ENCODE peak calls at places on chromosomes 3 and 15, in ten cellular contexts. W, C, Q, P, Y, A, B, H, S and K are unnamed samples.

GRCh38 chr3:10283638-10284037 is 9.1 kb downstream of the GHRL start:
- DNase-seq in W (no peak), C (peak; percentile 88), Q (no peak), P (no peak), Y (no peak), A (no peak), B (no peak), H (no peak), S (no peak), K (no peak)

GRCh38 chr3:50575372-50575771 is 6.0 kb downstream of the HEMK1 start:
- DNase-seq in W (no peak), C (no peak), Q (no peak), P (no peak), Y (no peak), A (peak; percentile 42), B (no peak), H (no peak), S (no peak), K (no peak)

GRCh38 chr3:197186887-197187588 is 111.4 kb downstream of the DLG1 start:
- DNase-seq in W (no peak), C (peak; percentile 43), Q (no peak), P (no peak), Y (peak; percentile 62), A (peak; percentile 76), B (no peak), H (peak; percentile 17), S (peak; percentile 20), K (no peak)

GRCh38 chr3:10234526-10235230 is 13.6 kb upstream of the TATDN2 start:
- DNase-seq in W (no peak), C (no peak), Q (no peak), P (no peak), Y (no peak), A (no peak), B (no peak), H (no peak), S (no peak), K (no peak)

GRCh38 chr3:105355355-105356063 is 11.2 kb upstream of the ALCAM start:
- DNase-seq in W (no peak), C (no peak), Q (no peak), P (no peak), Y (no peak), A (peak; percentile 34), B (no peak), H (no peak), S (no peak), K (no peak)

GRCh38 chr3:62233065-62233464 is 140.3 kb downstream of the FEZF2 start:
- DNase-seq in W (no peak), C (no peak), Q (no peak), P (no peak), Y (peak; percentile 1), A (no peak), B (no peak), H (no peak), S (no peak), K (no peak)

GRCh38 chr3:94303897-94304296 is 241.0 kb downstream of the NSUN3 start:
- DNase-seq in W (no peak), C (no peak), Q (no peak), P (no peak), Y (no peak), A (no peak), B (no peak), H (no peak), S (no peak), K (no peak)

GRCh38 chr3:175386630-175387029 is 527.5 kb downstream of the NAALADL2 start:
- DNase-seq in W (no peak), C (no peak), Q (peak; percentile 60), P (no peak), Y (peak; percentile 26), A (peak; percentile 89), B (no peak), H (peak; percentile 53), S (peak; percentile 96), K (peak; percentile 83)

GRCh38 chr3:70298385-70298784 is 14.1 kb downstream of the MDFIC2 start:
- DNase-seq in W (no peak), C (no peak), Q (no peak), P (no peak), Y (no peak), A (no peak), B (no peak), H (no peak), S (no peak), K (no peak)

GRCh38 chr3:101635954-101636798 is 40.8 kb downstream of the ZBTB11 start:
- DNase-seq in W (peak; percentile 89), C (peak; percentile 43), Q (no peak), P (peak; percentile 49), Y (peak; percentile 51), A (peak; percentile 49), B (peak; percentile 67), H (no peak), S (peak; percentile 37), K (no peak)

GRCh38 chr3:29011441-29011840 is 269.4 kb upstream of the RBMS3 start:
- DNase-seq in W (no peak), C (no peak), Q (no peak), P (no peak), Y (no peak), A (no peak), B (no peak), H (no peak), S (no peak), K (no peak)

GRCh38 chr15:40122239-40122638 is 13.6 kb upstream of the BMF start:
- DNase-seq in W (peak; percentile 37), C (peak; percentile 35), Q (no peak), P (no peak), Y (no peak), A (no peak), B (no peak), H (no peak), S (no peak), K (no peak)

GRCh38 chr3:134609821-134610454 is 40.9 kb downstream of the KY start:
- DNase-seq in W (no peak), C (no peak), Q (no peak), P (no peak), Y (no peak), A (no peak), B (no peak), H (no peak), S (no peak), K (no peak)

GRCh38 chr3:127745656-127746399 is 73.1 kb downstream of the ABTB1 start:
- DNase-seq in W (no peak), C (no peak), Q (no peak), P (no peak), Y (no peak), A (no peak), B (no peak), H (no peak), S (no peak), K (no peak)

GRCh38 chr3:101119535-101119934 is 126.3 kb upstream of the ABI3BP start:
- DNase-seq in W (no peak), C (no peak), Q (peak; percentile 61), P (no peak), Y (peak; percentile 7), A (peak; percentile 84), B (no peak), H (no peak), S (peak; percentile 35), K (peak; percentile 62)

GRCh38 chr3:154779571-154779970 is 300.5 kb upstream of the MME start:
- DNase-seq in W (no peak), C (peak; percentile 13), Q (peak; percentile 42), P (no peak), Y (no peak), A (peak; percentile 84), B (no peak), H (peak; percentile 9), S (peak; percentile 52), K (peak; percentile 48)

GRCh38 chr3:109081746-109082510 is 36.0 kb downstream of the MORC1 start:
- DNase-seq in W (peak; percentile 62), C (peak; percentile 56), Q (no peak), P (no peak), Y (peak; percentile 53), A (peak; percentile 42), B (no peak), H (no peak), S (peak; percentile 36), K (no peak)

GRCh38 chr15:24954783-24955548 is at the start of the genes SNRPN and SNURF:
- DNase-seq in W (peak; percentile 78), C (peak; percentile 74), Q (peak; percentile 17), P (peak; percentile 87), Y (peak; percentile 81), A (peak; percentile 70), B (peak; percentile 91), H (no peak), S (peak; percentile 75), K (peak; percentile 20)

DNA sequence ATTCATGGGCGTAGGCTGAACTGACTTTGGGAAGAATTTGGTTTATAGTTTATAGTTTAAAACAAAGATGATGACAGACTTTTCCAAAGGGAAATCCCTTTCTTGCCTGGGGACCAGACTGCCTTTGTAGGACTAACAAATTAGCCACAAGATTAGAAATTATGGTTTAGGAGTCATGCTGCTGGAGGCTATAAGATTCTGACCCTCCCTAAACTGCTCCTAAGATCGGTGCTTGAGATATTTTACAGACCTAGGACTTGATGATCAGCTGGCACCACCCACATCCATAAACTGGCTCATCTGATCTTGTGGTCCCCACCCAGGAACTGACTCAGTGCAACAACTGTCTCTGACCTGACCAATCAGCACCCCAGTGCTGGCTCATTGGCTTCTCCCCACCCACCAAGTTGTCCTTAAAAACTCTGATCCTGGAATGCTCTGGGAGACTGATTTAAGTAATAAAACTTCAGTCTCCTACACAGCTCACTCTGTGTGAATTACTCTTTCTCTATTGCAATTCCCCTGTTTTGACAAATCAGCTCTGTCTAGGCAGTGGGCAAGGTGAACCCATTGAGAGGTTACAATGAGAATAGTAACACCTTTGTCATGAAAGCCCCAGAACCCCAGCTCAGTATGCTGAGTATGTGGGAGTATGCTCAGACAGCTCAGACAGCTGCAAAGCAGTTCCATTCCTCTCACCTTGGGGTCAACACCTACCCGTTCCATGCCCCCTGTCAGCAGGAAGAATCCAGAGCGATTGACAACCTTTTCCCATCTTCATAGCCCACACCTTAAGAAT is 51.6 kb upstream of the C15orf39 start:
- DNase-seq in W (no peak), C (no peak), Q (no peak), P (no peak), Y (peak; percentile 79), A (peak; percentile 95), B (no peak), H (peak; percentile 97), S (peak; percentile 64), K (peak; percentile 95)
- H3K4me3 ChIP-seq in W (no peak overlapping the region), C (no peak overlapping the region), Q (no peak overlapping the region), P (no peak overlapping the region), Y (no peak overlapping the region), A (no peak overlapping the region), B (no peak overlapping the region), H (no peak overlapping the region), S (no peak overlapping the region), K (no peak overlapping the region)

GRCh38 chr15:77983708-77984445 is 93.6 kb downstream of the TBC1D2B start:
- DNase-seq in W (peak; percentile 41), C (no peak), Q (no peak), P (no peak), Y (no peak), A (no peak), B (peak; percentile 61), H (no peak), S (no peak), K (no peak)
- TF ChIP-seq CTCF in W (no peak), C (no peak), Q (no peak), P (no peak), Y (no peak), A (no peak), B (no peak), H (no peak), S (peak; percentile 45), K (no peak)

GRCh38 chr15:75654201-75654907 is 6.6 kb downstream of the SNX33 start:
- DNase-seq in W (no peak), C (no peak), Q (no peak), P (no peak), Y (no peak), A (no peak), B (no peak), H (no peak), S (no peak), K (no peak)
- H3K4me3 ChIP-seq in W (no peak overlapping the region), C (no peak overlapping the region), Q (no peak overlapping the region), P (no peak overlapping the region), Y (no peak overlapping the region), A (no peak overlapping the region), B (no peak overlapping the region), H (no peak overlapping the region), S (no peak overlapping the region), K (no peak overlapping the region)

GRCh38 chr3:52173101-52173500 is 18.9 kb upstream of the POC1A start:
- DNase-seq in W (no peak), C (no peak), Q (no peak), P (no peak), Y (no peak), A (no peak), B (no peak), H (no peak), S (no peak), K (no peak)
- TF ChIP-seq CTCF in W (no peak), C (no peak), Q (no peak), P (no peak), Y (no peak), A (no peak), B (no peak), H (no peak), S (no peak), K (no peak)